ENCODE peak calls at places on chromosomes 3 and 15, in four cellular contexts. G is WTC11, R is AG10803, X is upper lobe of left lung. V is an unnamed sample.

GRCh38 chr3:53938645-53939044 is 47.0 kb upstream of the SELENOK start:
- DNase-seq in G (peak), R (peak), X (no peak), V (peak)

GRCh38 chr3:89560546-89560945 is 453.1 kb downstream of the EPHA3 start:
- DNase-seq in G (no peak), R (peak), X (no peak), V (no peak)

GRCh38 chr3:153247331-153248311 is 85.6 kb downstream of the RAP2B start:
- DNase-seq in G (no peak), R (no peak), X (no peak), V (no peak)

GRCh38 chr15:83582386-83582785 is 71.5 kb upstream of the ADAMTSL3 start:
- DNase-seq in G (no peak), R (no peak), X (no peak), V (no peak)

GRCh38 chr3:56693750-56694149 is 10.7 kb upstream of the TASOR start:
- DNase-seq in G (no peak), R (no peak), X (peak), V (no peak)

GRCh38 chr3:24485511-24485910 is 9.1 kb downstream of the THRB start:
- DNase-seq in G (no peak), R (no peak), X (no peak), V (no peak)

GRCh38 chr3:174859756-174860155 is 622 bp downstream of the NAALADL2 start:
- DNase-seq in G (no peak), R (no peak), X (no peak), V (no peak)

GRCh38 chr3:71708478-71709098 is 16.6 kb downstream of the EIF4E3 start:
- DNase-seq in G (no peak), R (no peak), X (no peak), V (no peak)

GRCh38 chr3:98945006-98945626 is 43.6 kb upstream of the DCBLD2 start:
- DNase-seq in G (no peak), R (no peak), X (no peak), V (no peak)

GRCh38 chr3:17154221-17154620 is 269.5 kb downstream of the PLCL2 start:
- DNase-seq in G (no peak), R (no peak), X (no peak), V (no peak)

GRCh38 chr3:129651316-129652202 is 45.1 kb upstream of the PLXND1 start:
- DNase-seq in G (peak), R (peak), X (no peak), V (no peak)

GRCh38 chr3:39637807-39638206 is 170.3 kb downstream of the MOBP start:
- DNase-seq in G (no peak), R (peak), X (no peak), V (no peak)

GRCh38 chr3:46089237-46090011 is 62.1 kb upstream of the XCR1 start:
- DNase-seq in G (no peak), R (peak), X (peak), V (no peak)

GRCh38 chr3:46679681-46680080 is 13.8 kb downstream of the ALS2CL start:
- DNase-seq in G (no peak), R (no peak), X (no peak), V (no peak)

GRCh38 chr15:79539426-79539825 is 107.3 kb downstream of the MINAR1 start:
- DNase-seq in G (no peak), R (peak), X (no peak), V (no peak)

GRCh38 chr3:39205131-39205530 is 12.7 kb upstream of the XIRP1 start:
- DNase-seq in G (no peak), R (no peak), X (no peak), V (no peak)

GRCh38 chr15:26087395-26087794 is 224.3 kb upstream of the ATP10A start:
- DNase-seq in G (no peak), R (peak), X (no peak), V (no peak)

GRCh38 chr15:82698711-82699345 is 10.8 kb downstream of the AP3B2 start:
- DNase-seq in G (no peak), R (no peak), X (no peak), V (no peak)

GRCh38 chr3:9473496-9473895 is 76.1 kb downstream of the SETD5 start:
- DNase-seq in G (no peak), R (peak), X (no peak), V (no peak)

GRCh38 chr15:77516076-77516475 is 95.4 kb downstream of the HMG20A start:
- DNase-seq in G (no peak), R (no peak), X (no peak), V (no peak)

GRCh38 chr15:81327526-81327925 is 3.6 kb upstream of the STARD5 start:
- DNase-seq in G (no peak), R (peak), X (no peak), V (no peak)

GRCh38 chr3:191198886-191199285 is at the start of gene OSTN:
- DNase-seq in G (no peak), R (no peak), X (no peak), V (no peak)

GRCh38 chr3:94175677-94176076 is 112.8 kb downstream of the NSUN3 start:
- DNase-seq in G (no peak), R (no peak), X (no peak), V (no peak)

GRCh38 chr3:129021140-129021551 is 20.0 kb downstream of the EFCC1 start:
- DNase-seq in G (no peak), R (peak), X (no peak), V (no peak)

GRCh38 chr3:192413461-192413860 is 313.9 kb downstream of the FGF12 start:
- DNase-seq in G (no peak), R (no peak), X (no peak), V (no peak)

GRCh38 chr15:67852433-67852832 is 12.6 kb upstream of the RNU6-1 start:
- DNase-seq in G (no peak), R (no peak), X (no peak), V (no peak)

GRCh38 chr15:29139540-29140459 is 129.8 kb downstream of the NSMCE3 start:
- DNase-seq in G (peak), R (peak), X (peak), V (peak)

GRCh38 chr15:65049418-65049840 is 4.2 kb downstream of the SLC51B start:
- DNase-seq in G (peak), R (peak), X (peak), V (peak)

GRCh38 chr15:36185438-36185837 is 394.0 kb upstream of the CDIN1 start:
- DNase-seq in G (no peak), R (peak), X (no peak), V (no peak)

GRCh38 chr15:29883126-29883525 is 60.9 kb upstream of the TJP1 start:
- DNase-seq in G (no peak), R (no peak), X (no peak), V (no peak)

GRCh38 chr3:55658297-55659022 is 171.4 kb upstream of the WNT5A start:
- DNase-seq in G (no peak), R (no peak), X (no peak), V (no peak)

GRCh38 chr3:61617651-61618050 is 56.3 kb downstream of the PTPRG start:
- DNase-seq in G (no peak), R (no peak), X (no peak), V (no peak)

GRCh38 chr3:113264249-113264648 is 52.9 kb downstream of the BOC start:
- DNase-seq in G (peak), R (no peak), X (no peak), V (no peak)

GRCh38 chr15:66943456-66944095 is 121.8 kb upstream of the SMAD3 start:
- DNase-seq in G (no peak), R (no peak), X (no peak), V (no peak)

GRCh38 chr3:133192967-133193366 is 154.8 kb downstream of the TMEM108 start:
- DNase-seq in G (no peak), R (no peak), X (no peak), V (no peak)

GRCh38 chr15:87874896-87875661 is 381.5 kb downstream of the NTRK3 start:
- DNase-seq in G (peak), R (peak), X (no peak), V (peak)

GRCh38 chr3:194327414-194328079 is 23.6 kb downstream of the CPN2 start:
- DNase-seq in G (no peak), R (peak), X (no peak), V (no peak)

GRCh38 chr3:168002786-168003368 is 92.8 kb downstream of the GOLIM4 start:
- DNase-seq in G (no peak), R (peak), X (no peak), V (no peak)

GRCh38 chr15:45634442-45635190 is at the start of gene SQOR:
- DNase-seq in G (peak), R (peak), X (peak), V (peak)

GRCh38 chr15:56737791-56738190 is 4.5 kb upstream of the ZNF280D start:
- DNase-seq in G (no peak), R (no peak), X (no peak), V (no peak)

GRCh38 chr15:56739474-56739873 is 6.2 kb upstream of the ZNF280D start:
- DNase-seq in G (no peak), R (no peak), X (no peak), V (no peak)

GRCh38 chr15:56741541-56741940 is 8.2 kb upstream of the ZNF280D start:
- DNase-seq in G (no peak), R (peak), X (no peak), V (no peak)

GRCh38 chr15:56736881-56737707 is 3.8 kb upstream of the ZNF280D start:
- DNase-seq in G (no peak), R (no peak), X (no peak), V (no peak)

DNA sequence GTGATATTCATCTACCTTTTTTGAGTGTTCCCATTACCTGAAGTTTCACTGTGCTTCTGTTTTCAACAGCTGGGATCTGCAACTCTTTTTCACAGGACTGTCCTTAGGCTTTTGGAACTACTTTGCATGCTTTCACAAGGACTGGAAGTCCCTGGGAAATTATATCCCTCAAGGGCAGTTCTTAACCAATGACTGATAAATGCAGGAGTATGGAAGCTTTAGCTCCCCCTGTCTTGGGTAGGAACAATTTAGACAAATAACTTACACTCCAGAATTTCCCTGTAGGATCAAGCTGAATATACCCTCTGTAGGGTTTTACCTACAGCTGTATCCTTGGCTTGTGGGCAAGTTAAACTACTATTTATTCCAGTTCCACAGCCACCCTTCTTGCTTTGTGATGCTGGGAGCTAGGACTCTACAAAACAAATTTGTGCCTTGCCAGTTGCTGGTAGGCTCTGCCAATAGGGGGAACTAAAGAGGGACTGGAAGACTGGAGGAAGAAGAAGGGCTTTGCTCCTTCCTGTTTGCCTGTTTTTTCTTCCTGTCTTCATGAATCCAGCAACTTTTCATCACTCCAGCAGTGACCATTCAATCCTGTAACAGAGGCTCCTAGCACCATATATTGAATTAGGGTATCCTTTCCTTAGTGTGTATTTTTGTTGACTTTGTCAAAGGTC is 6.8 kb upstream of the ZNF280D start:
- DNase-seq in G (no peak), R (no peak), X (no peak), V (no peak)
- TF ChIP-seq CTCF in G (no peak), R (no peak), X (no peak), V (peak)

DNA sequence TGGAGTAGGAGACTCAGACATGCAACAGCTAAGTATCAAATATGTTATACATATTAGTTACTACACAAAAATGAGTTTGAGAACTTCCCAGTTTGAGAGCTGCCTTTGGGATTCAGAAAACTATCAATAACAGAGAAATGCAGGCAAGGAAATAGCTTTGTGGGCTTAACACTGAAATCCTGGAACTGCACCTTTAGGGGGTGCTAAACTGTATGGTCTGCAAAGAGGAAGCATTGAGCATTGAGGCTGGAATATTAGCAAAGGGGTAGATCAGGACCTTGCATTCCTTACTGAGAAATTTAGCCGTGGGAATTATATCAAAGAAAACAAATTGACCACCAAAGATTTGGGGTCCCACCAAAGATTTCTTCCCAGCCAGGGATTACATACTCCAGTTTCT is 580.0 kb downstream of the ZNF385D start:
- DNase-seq in G (no peak), R (no peak), X (no peak), V (peak)
- TF ChIP-seq CTCF in G (peak), R (peak), X (no peak), V (peak)

GRCh38 chr3:155495387-155495786 is 201.9 kb upstream of the STRIT1 start:
- DNase-seq in G (no peak), R (peak), X (no peak), V (no peak)

GRCh38 chr3:155496206-155496605 is 202.7 kb upstream of the STRIT1 start:
- DNase-seq in G (no peak), R (peak), X (no peak), V (no peak)

GRCh38 chr3:155492841-155493240 is 199.4 kb upstream of the STRIT1 start:
- DNase-seq in G (no peak), R (peak), X (no peak), V (no peak)

GRCh38 chr3:155494332-155494731 is 200.8 kb upstream of the STRIT1 start:
- DNase-seq in G (no peak), R (no peak), X (no peak), V (no peak)

DNA sequence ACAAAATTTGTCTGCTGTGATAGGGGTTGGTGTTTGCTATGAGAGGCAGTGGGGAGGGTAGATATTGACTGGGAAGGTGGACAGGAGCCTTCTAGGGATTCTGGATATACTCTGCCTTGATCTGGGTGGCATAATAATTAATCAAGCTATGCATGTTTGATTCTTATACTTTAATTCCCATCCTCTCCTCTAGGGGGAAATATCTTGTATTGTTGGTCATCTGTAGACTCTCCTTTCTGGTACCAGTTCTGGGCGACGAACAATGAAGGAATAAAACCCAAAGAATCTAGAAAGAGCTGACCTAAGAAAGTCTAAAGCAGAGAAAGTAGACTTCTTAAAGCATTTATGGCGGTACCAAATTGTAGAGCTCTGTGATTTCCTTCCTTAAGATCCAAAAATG is 198.2 kb upstream of the STRIT1 start:
- DNase-seq in G (no peak), R (no peak), X (no peak), V (no peak)
- TF ChIP-seq CTCF in G (no peak), R (no peak), X (no peak), V (peak)

GRCh38 chr3:119514637-119515036 is 16.3 kb downstream of the TIMMDC1 start:
- DNase-seq in G (no peak), R (no peak), X (no peak), V (no peak)

GRCh38 chr3:119518026-119518425 is 19.7 kb downstream of the TIMMDC1 start:
- DNase-seq in G (no peak), R (no peak), X (no peak), V (no peak)

GRCh38 chr3:119517112-119517511 is 18.8 kb downstream of the TIMMDC1 start:
- DNase-seq in G (no peak), R (no peak), X (peak), V (no peak)
- TF ChIP-seq CTCF in G (no peak), R (no peak), X (no peak), V (no peak)

GRCh38 chr3:64120876-64121275 is 97.6 kb upstream of the PSMD6 start:
- DNase-seq in G (no peak), R (no peak), X (no peak), V (no peak)

GRCh38 chr3:64125561-64125960 is 99.7 kb downstream of the PRICKLE2 start:
- DNase-seq in G (no peak), R (no peak), X (no peak), V (no peak)

GRCh38 chr3:64122476-64122875 is 99.2 kb upstream of the PSMD6 start:
- DNase-seq in G (no peak), R (no peak), X (no peak), V (no peak)

GRCh38 chr3:64121750-64122311 is 98.5 kb upstream of the PSMD6 start:
- DNase-seq in G (no peak), R (no peak), X (no peak), V (no peak)

GRCh38 chr3:64123931-64124330 is 100.6 kb upstream of the PSMD6 start:
- DNase-seq in G (no peak), R (no peak), X (no peak), V (no peak)
- TF ChIP-seq CTCF in G (no peak), R (no peak), X (no peak), V (no peak)

DNA sequence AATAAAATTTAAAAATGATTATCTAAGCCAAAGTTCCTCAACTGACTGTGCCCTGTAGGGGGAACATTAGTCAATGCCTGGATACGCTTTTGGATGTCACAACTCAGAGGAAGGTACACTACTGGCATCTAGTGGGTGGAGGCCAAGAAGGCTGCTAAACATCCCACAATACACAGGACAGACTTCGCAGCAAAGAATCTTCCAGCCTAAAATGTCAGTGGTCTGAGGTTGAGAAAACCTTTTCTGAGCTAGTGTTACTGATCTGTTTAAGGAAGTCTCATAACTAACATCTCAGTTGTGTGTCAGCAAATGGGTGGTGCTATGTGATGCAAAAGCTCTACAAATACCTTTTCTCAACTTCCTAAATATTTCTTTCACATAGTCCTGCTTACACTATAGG is 20.9 kb upstream of the LDHAL6B start:
- DNase-seq in G (no peak), R (no peak), X (no peak), V (no peak)
- TF ChIP-seq CTCF in G (no peak), R (no peak), X (no peak), V (no peak)

GRCh38 chr3:140924097-140924873 is 17.4 kb upstream of the SLC25A36 start:
- DNase-seq in G (no peak), R (no peak), X (no peak), V (no peak)

GRCh38 chr3:140917769-140918168 is 23.9 kb upstream of the SLC25A36 start:
- DNase-seq in G (no peak), R (no peak), X (no peak), V (no peak)

GRCh38 chr3:140920029-140920428 is 21.6 kb upstream of the SLC25A36 start:
- DNase-seq in G (no peak), R (no peak), X (no peak), V (no peak)

GRCh38 chr3:140927279-140927678 is 14.4 kb upstream of the SLC25A36 start:
- DNase-seq in G (no peak), R (no peak), X (no peak), V (no peak)

GRCh38 chr3:140922634-140923033 is 19.0 kb upstream of the SLC25A36 start:
- DNase-seq in G (no peak), R (peak), X (no peak), V (no peak)
- TF ChIP-seq CTCF in G (no peak), R (peak), X (no peak), V (no peak)

GRCh38 chr3:52233108-52233591 is 5.8 kb downstream of the TWF2 start:
- DNase-seq in G (no peak), R (no peak), X (peak), V (no peak)

GRCh38 chr3:52236424-52236886 is 2.5 kb downstream of the TWF2 start:
- DNase-seq in G (no peak), R (no peak), X (peak), V (no peak)

GRCh38 chr3:52233968-52234367 is 5.0 kb downstream of the TWF2 start:
- DNase-seq in G (no peak), R (no peak), X (peak), V (no peak)

GRCh38 chr3:52232279-52233107 is 6.5 kb downstream of the TWF2 start:
- DNase-seq in G (no peak), R (no peak), X (peak), V (no peak)

GRCh38 chr3:52234516-52235447 is 4.2 kb downstream of the TWF2 start:
- DNase-seq in G (no peak), R (no peak), X (peak), V (no peak)
- TF ChIP-seq CTCF in G (no peak), R (no peak), X (no peak), V (no peak)

GRCh38 chr3:28915711-28916481 is 365.0 kb upstream of the RBMS3 start:
- DNase-seq in G (peak), R (peak), X (no peak), V (peak)
- TF ChIP-seq CTCF in G (no peak), R (peak), X (no peak), V (no peak)

GRCh38 chr15:63420333-63420741 is 38.7 kb upstream of the CA12 start:
- DNase-seq in G (no peak), R (no peak), X (no peak), V (no peak)
- TF ChIP-seq CTCF in G (no peak), R (no peak), X (no peak), V (no peak)